ENCODE peak calls at places on chromosomes 13 and 19, in four cellular contexts. One of them, this sample, is unnamed.

GRCh38 chr19:29873024-29873800 is 61.4 kb downstream of the CCNE1 start:
- DNase-seq in NCI-H1092 treated with DMSO at 0.1 percent for 48 hours: peak; percentile 8
- DNase-seq in dorsolateral prefrontal cortex: peak; percentile 60
- DNase-seq in non-pigmented ciliary epithelial cell: no peak
- DNase-seq in this sample: no peak

GRCh38 chr13:67438465-67438864 is 208.3 kb upstream of the PCDH9 start:
- DNase-seq in NCI-H1092 treated with DMSO at 0.1 percent for 48 hours: peak; percentile 48
- DNase-seq in non-pigmented ciliary epithelial cell: no peak
- DNase-seq in dorsolateral prefrontal cortex: no peak
- DNase-seq in this sample: no peak

GRCh38 chr13:40340368-40341085 is 325.9 kb downstream of the FOXO1 start:
- DNase-seq in dorsolateral prefrontal cortex: no peak
- DNase-seq in non-pigmented ciliary epithelial cell: no peak
- DNase-seq in NCI-H1092 treated with DMSO at 0.1 percent for 48 hours: no peak
- DNase-seq in this sample: no peak

GRCh38 chr13:39016789-39017188 is 21.1 kb downstream of the PROSER1 start:
- DNase-seq in NCI-H1092 treated with DMSO at 0.1 percent for 48 hours: peak; percentile 32
- DNase-seq in non-pigmented ciliary epithelial cell: no peak
- DNase-seq in dorsolateral prefrontal cortex: no peak
- DNase-seq in this sample: no peak

GRCh38 chr13:52891685-52892084 is 43.2 kb upstream of the PCDH8 start:
- DNase-seq in NCI-H1092 treated with DMSO at 0.1 percent for 48 hours: no peak
- DNase-seq in non-pigmented ciliary epithelial cell: no peak
- DNase-seq in dorsolateral prefrontal cortex: no peak
- DNase-seq in this sample: no peak

GRCh38 chr19:15859187-15859586 is 38.7 kb downstream of the CYP4F2 start:
- DNase-seq in dorsolateral prefrontal cortex: no peak
- DNase-seq in non-pigmented ciliary epithelial cell: no peak
- DNase-seq in NCI-H1092 treated with DMSO at 0.1 percent for 48 hours: no peak
- DNase-seq in this sample: no peak

GRCh38 chr19:58513694-58514563 is 2.1 kb upstream of the SLC27A5 start:
- DNase-seq in non-pigmented ciliary epithelial cell: peak; percentile 42
- DNase-seq in dorsolateral prefrontal cortex: peak; percentile 88
- DNase-seq in NCI-H1092 treated with DMSO at 0.1 percent for 48 hours: peak; percentile 81
- DNase-seq in this sample: peak; percentile 52

GRCh38 chr13:41634407-41634806 is 177.1 kb downstream of the RGCC start:
- DNase-seq in dorsolateral prefrontal cortex: no peak
- DNase-seq in non-pigmented ciliary epithelial cell: no peak
- DNase-seq in NCI-H1092 treated with DMSO at 0.1 percent for 48 hours: no peak
- DNase-seq in this sample: no peak

GRCh38 chr13:28283600-28283999 is 145.3 kb downstream of the PAN3 start:
- DNase-seq in dorsolateral prefrontal cortex: no peak
- DNase-seq in non-pigmented ciliary epithelial cell: no peak
- DNase-seq in NCI-H1092 treated with DMSO at 0.1 percent for 48 hours: no peak
- DNase-seq in this sample: no peak

GRCh38 chr19:41351339-41352245 is 2.1 kb downstream of the TGFB1 start:
- DNase-seq in non-pigmented ciliary epithelial cell: no peak
- DNase-seq in NCI-H1092 treated with DMSO at 0.1 percent for 48 hours: no peak
- DNase-seq in dorsolateral prefrontal cortex: no peak
- DNase-seq in this sample: no peak